ENCODE peak calls at places on chromosomes 3 and 15, in four cellular contexts. M, L, A and E are unnamed samples.

GRCh38 chr3:149641011-149641728 is 16.7 kb downstream of the WWTR1 start:
- DNase-seq in L (no peak), A (no peak), M (no peak), E (no peak)

GRCh38 chr15:79962178-79962577 is 8.8 kb downstream of the BCL2A1 start:
- DNase-seq in M (no peak), L (peak), A (no peak), E (no peak)

GRCh38 chr15:74314897-74315438 is 52.5 kb downstream of the CYP11A1 start:
- DNase-seq in A (no peak), M (no peak), L (no peak), E (no peak)

GRCh38 chr3:124397088-124397487 is 333.2 kb upstream of the UMPS start:
- DNase-seq in A (no peak), M (no peak), L (no peak), E (no peak)

GRCh38 chr3:194161181-194162045 is 25.5 kb downstream of the HES1 start:
- DNase-seq in L (no peak), M (no peak), A (no peak), E (no peak)

GRCh38 chr3:44554626-44555592 is at the start of gene ZKSCAN7:
- DNase-seq in M (peak), A (peak), L (no peak), E (no peak)

GRCh38 chr3:74897006-74897405 is 282.5 kb upstream of the CNTN3 start:
- DNase-seq in M (no peak), A (no peak), L (peak), E (no peak)

GRCh38 chr3:49803464-49804140 is 541 bp downstream of the INKA1 start:
- DNase-seq in L (peak), A (no peak), M (peak), E (no peak)

GRCh38 chr3:15325228-15325627 is 7.2 kb downstream of the SH3BP5 start:
- DNase-seq in A (no peak), M (no peak), L (no peak), E (no peak)

GRCh38 chr3:195139876-195140240 is 131.1 kb downstream of the XXYLT1 start:
- DNase-seq in L (no peak), M (no peak), A (no peak), E (no peak)

GRCh38 chr3:141336672-141337522 is 31.4 kb upstream of the ZBTB38 start:
- DNase-seq in M (no peak), L (no peak), A (no peak), E (no peak)

GRCh38 chr3:126519506-126520455 is 2.2 kb upstream of the UROC1 start:
- DNase-seq in A (no peak), M (no peak), L (no peak), E (no peak)

GRCh38 chr3:56042326-56042951 is 425.8 kb downstream of the ERC2 start:
- DNase-seq in L (peak), M (no peak), A (no peak), E (peak)

GRCh38 chr3:23591374-23591773 is 214.4 kb upstream of the UBE2E1 start:
- DNase-seq in L (no peak), A (no peak), M (no peak), E (no peak)

GRCh38 chr3:195823998-195824397 is 12.3 kb upstream of the MUC4 start:
- DNase-seq in L (no peak), A (no peak), M (no peak), E (no peak)

GRCh38 chr15:73287019-73287418 is 81.7 kb downstream of the HCN4 start:
- DNase-seq in A (no peak), M (no peak), L (no peak), E (no peak)

GRCh38 chr15:99556010-99556409 is 9.8 kb upstream of the MEF2A start:
- DNase-seq in A (no peak), L (no peak), M (no peak), E (no peak)

GRCh38 chr15:29925227-29926082 is 103.2 kb upstream of the TJP1 start:
- DNase-seq in A (peak), M (no peak), L (peak), E (no peak)

GRCh38 chr3:119891944-119892721 is 110.2 kb downstream of the NR1I2 start:
- DNase-seq in M (no peak), L (peak), A (no peak), E (peak)

GRCh38 chr15:78055923-78056713 is 21.4 kb downstream of the TBC1D2B start:
- DNase-seq in L (no peak), A (no peak), M (no peak), E (no peak)

GRCh38 chr3:14869877-14870563 is 51.3 kb downstream of the FGD5 start:
- DNase-seq in L (no peak), M (no peak), A (no peak), E (no peak)

GRCh38 chr15:70091649-70092461 is 5.9 kb downstream of the TLE3 start:
- DNase-seq in A (no peak), M (no peak), L (peak), E (no peak)

GRCh38 chr3:42071720-42072582 is 19.2 kb upstream of the TRAK1 start:
- DNase-seq in A (no peak), M (no peak), L (peak), E (no peak)

GRCh38 chr15:52667597-52667996 is 11.6 kb downstream of the ATOSA start:
- DNase-seq in L (no peak), A (no peak), M (no peak), E (no peak)

GRCh38 chr15:68930268-68931022 is at the start of gene SPESP1:
- DNase-seq in A (peak), M (no peak), L (no peak), E (no peak)

GRCh38 chr3:64992462-64993285 is 304.9 kb upstream of the ADAMTS9 start:
- DNase-seq in A (no peak), M (no peak), L (no peak), E (no peak)

GRCh38 chr3:13626396-13626795 is 77.5 kb downstream of the FBLN2 start:
- DNase-seq in A (no peak), M (no peak), L (no peak), E (no peak)

GRCh38 chr3:132911741-132912415 is 126.3 kb upstream of the TMEM108 start:
- DNase-seq in A (no peak), L (no peak), M (no peak), E (no peak)

GRCh38 chr15:49439678-49440375 is 16.8 kb downstream of the FGF7 start:
- DNase-seq in L (peak), A (no peak), M (no peak), E (no peak)

GRCh38 chr3:132180337-132180791 is 136.8 kb upstream of the ACP3 start:
- DNase-seq in L (peak), M (no peak), A (no peak), E (peak)

GRCh38 chr3:67012564-67012963 is 14.5 kb downstream of the KBTBD8 start:
- DNase-seq in M (no peak), L (no peak), A (no peak), E (no peak)

GRCh38 chr3:48039487-48040190 is 23.4 kb upstream of the MAP4 start:
- DNase-seq in A (no peak), L (peak), M (no peak), E (no peak)